ENCODE peak calls at places on chromosomes 5 and 9, in eight cellular contexts. Z is spleen, W is upper lobe of left lung, G is adrenal gland, H is lower leg skin, C is tibial nerve, Y is thyroid gland, M is breast epithelium. N is an unnamed sample.
A peak's percentile ranks its signal among the peaks of the same experiment; 100 is the strongest.

GRCh38 chr5:149073217-149073616 is 10.4 kb upstream of the SH3TC2 start:
- DNase-seq in Z (no peak), W (no peak), G (no peak), H (no peak), C (no peak), Y (no peak), M (no peak), N (no peak)

GRCh38 chr5:154740483-154740882 is 14.7 kb upstream of the LARP1 start:
- DNase-seq in Z (no peak), W (no peak), G (peak; percentile 89), H (no peak), C (no peak), Y (peak; percentile 75), M (no peak), N (no peak)

GRCh38 chr5:150295172-150295611 is 5.6 kb upstream of the CAMK2A start:
- DNase-seq in Z (no peak), W (peak; percentile 50), G (peak; percentile 72), H (peak; percentile 91), C (no peak), Y (peak; percentile 66), M (no peak), N (no peak)

GRCh38 chr5:169429044-169429443 is 128.1 kb upstream of the SLIT3 start:
- DNase-seq in Z (no peak), W (no peak), G (peak; percentile 67), H (no peak), C (no peak), Y (no peak), M (no peak), N (no peak)

GRCh38 chr9:110844121-110844520 is 175.5 kb downstream of the MUSK start:
- DNase-seq in Z (no peak), W (no peak), G (no peak), H (no peak), C (no peak), Y (no peak), M (no peak), N (no peak)

GRCh38 chr9:36818965-36819870 is 214.8 kb downstream of the PAX5 start:
- DNase-seq in Z (peak; percentile 65), W (no peak), G (no peak), H (peak; percentile 78), C (no peak), Y (no peak), M (no peak), N (no peak)

GRCh38 chr5:29485333-29485732 is 1708.2 kb upstream of the CDH6 start:
- DNase-seq in Z (no peak), W (no peak), G (no peak), H (no peak), C (no peak), Y (no peak), M (no peak), N (no peak)

GRCh38 chr9:125626187-125626586 is 80.8 kb downstream of the MAPKAP1 start:
- DNase-seq in Z (no peak), W (no peak), G (no peak), H (no peak), C (no peak), Y (no peak), M (no peak), N (no peak)

GRCh38 chr5:179380211-179381035 is 35.2 kb upstream of the ADAMTS2 start:
- DNase-seq in Z (no peak), W (no peak), G (peak; percentile 33), H (peak; percentile 59), C (no peak), Y (no peak), M (no peak), N (no peak)

GRCh38 chr5:73815631-73816030 is 189.6 kb downstream of the ARHGEF28 start:
- DNase-seq in Z (no peak), W (no peak), G (no peak), H (no peak), C (no peak), Y (no peak), M (no peak), N (no peak)

GRCh38 chr5:73814234-73814846 is 188.3 kb downstream of the ARHGEF28 start:
- DNase-seq in Z (no peak), W (no peak), G (no peak), H (no peak), C (no peak), Y (no peak), M (no peak), N (no peak)

GRCh38 chr5:73816656-73817420 is 190.8 kb downstream of the ARHGEF28 start:
- DNase-seq in Z (no peak), W (no peak), G (no peak), H (no peak), C (no peak), Y (no peak), M (no peak), N (no peak)

GRCh38 chr5:73812457-73812856 is 186.5 kb downstream of the ARHGEF28 start:
- DNase-seq in Z (no peak), W (no peak), G (no peak), H (no peak), C (no peak), Y (no peak), M (no peak), N (no peak)

DNA sequence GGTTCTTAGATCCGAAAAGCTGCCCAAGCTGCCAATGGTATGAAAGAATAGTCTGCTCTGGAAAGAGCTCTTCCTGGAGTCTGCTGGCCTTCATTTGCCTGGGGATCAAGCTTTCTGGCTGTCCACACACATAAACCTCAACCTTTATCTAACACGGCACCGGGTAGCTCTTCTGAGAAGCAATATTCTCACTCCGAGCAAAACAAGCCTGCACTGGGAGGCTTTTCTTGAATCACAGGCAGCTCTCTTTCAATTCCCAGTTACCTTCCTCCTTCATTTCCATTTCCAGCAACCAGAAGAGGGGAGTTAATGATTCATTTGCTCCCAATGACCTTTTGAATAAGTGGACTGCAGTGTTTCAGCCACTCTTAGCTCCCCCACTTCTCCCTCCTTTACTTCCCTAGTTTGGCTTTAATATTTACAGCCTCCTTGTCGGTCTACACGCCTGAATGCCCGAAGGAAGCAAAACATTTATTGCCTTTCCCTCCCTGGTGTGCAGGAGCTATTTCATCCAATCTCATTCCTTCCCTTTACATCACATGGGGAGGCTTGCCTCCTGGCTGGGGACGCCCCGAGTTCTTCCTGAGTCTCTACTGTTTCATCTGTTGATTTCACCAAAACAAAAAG is 187.1 kb downstream of the ARHGEF28 start:
- DNase-seq in Z (no peak), W (peak; percentile 34), G (no peak), H (no peak), C (no peak), Y (no peak), M (no peak), N (no peak)
- TF ChIP-seq POLR2A in Z (no peak), W (no peak), G (no peak), H (no peak), C (no peak), Y (no peak), M (no peak), N (no peak)

GRCh38 chr5:34586117-34586885 is 69.8 kb upstream of the RAI14 start:
- DNase-seq in Z (no peak), W (no peak), G (no peak), H (no peak), C (no peak), Y (no peak), M (no peak), N (no peak)
- H3K4me3 ChIP-seq in Z (no peak overlapping the region), W (no peak overlapping the region), G (no peak overlapping the region), H (no peak overlapping the region), C (no peak overlapping the region), Y (no peak overlapping the region), M (no peak overlapping the region), N (no peak overlapping the region)

GRCh38 chr9:137303893-137304382 is 1.9 kb upstream of the NRARP start:
- DNase-seq in Z (no peak), W (no peak), G (no peak), H (peak; percentile 86), C (no peak), Y (no peak), M (no peak), N (no peak)

GRCh38 chr9:137301086-137301947 is 754 bp downstream of the NRARP start:
- DNase-seq in Z (no peak), W (no peak), G (no peak), H (peak; percentile 85), C (no peak), Y (peak; percentile 52), M (no peak), N (no peak)

GRCh38 chr9:137300607-137301085 is 1.4 kb downstream of the NRARP start:
- DNase-seq in Z (no peak), W (no peak), G (no peak), H (no peak), C (no peak), Y (peak; percentile 65), M (no peak), N (no peak)

GRCh38 chr9:137303031-137303892 is 1.2 kb upstream of the NRARP start:
- DNase-seq in Z (no peak), W (no peak), G (no peak), H (peak; percentile 85), C (no peak), Y (no peak), M (no peak), N (no peak)

GRCh38 chr9:137302176-137303030 is at the start of gene NRARP:
- DNase-seq in Z (peak; percentile 96), W (peak; percentile 89), G (peak; percentile 91), H (peak; percentile 97), C (peak; percentile 68), Y (peak; percentile 90), M (peak; percentile 86), N (no peak)
- TF ChIP-seq POLR2A in Z (no peak), W (no peak), G (peak; percentile 31), H (no peak), C (no peak), Y (peak; percentile 44), M (no peak), N (no peak)

GRCh38 chr9:131469369-131469768 is 33.3 kb upstream of the POMT1 start:
- DNase-seq in Z (peak; percentile 27), W (no peak), G (peak; percentile 91), H (peak; percentile 59), C (no peak), Y (no peak), M (peak; percentile 41), N (no peak)

GRCh38 chr9:131467214-131467935 is 35.3 kb upstream of the POMT1 start:
- DNase-seq in Z (peak; percentile 50), W (no peak), G (peak; percentile 80), H (peak; percentile 85), C (no peak), Y (no peak), M (peak; percentile 52), N (no peak)

GRCh38 chr9:131461166-131461565 is 41.6 kb upstream of the POMT1 start:
- DNase-seq in Z (peak; percentile 19), W (no peak), G (no peak), H (no peak), C (no peak), Y (no peak), M (peak; percentile 31), N (no peak)

GRCh38 chr9:131468031-131468430 is 34.7 kb upstream of the POMT1 start:
- DNase-seq in Z (peak; percentile 2), W (no peak), G (no peak), H (peak; percentile 20), C (no peak), Y (no peak), M (no peak), N (no peak)

DNA sequence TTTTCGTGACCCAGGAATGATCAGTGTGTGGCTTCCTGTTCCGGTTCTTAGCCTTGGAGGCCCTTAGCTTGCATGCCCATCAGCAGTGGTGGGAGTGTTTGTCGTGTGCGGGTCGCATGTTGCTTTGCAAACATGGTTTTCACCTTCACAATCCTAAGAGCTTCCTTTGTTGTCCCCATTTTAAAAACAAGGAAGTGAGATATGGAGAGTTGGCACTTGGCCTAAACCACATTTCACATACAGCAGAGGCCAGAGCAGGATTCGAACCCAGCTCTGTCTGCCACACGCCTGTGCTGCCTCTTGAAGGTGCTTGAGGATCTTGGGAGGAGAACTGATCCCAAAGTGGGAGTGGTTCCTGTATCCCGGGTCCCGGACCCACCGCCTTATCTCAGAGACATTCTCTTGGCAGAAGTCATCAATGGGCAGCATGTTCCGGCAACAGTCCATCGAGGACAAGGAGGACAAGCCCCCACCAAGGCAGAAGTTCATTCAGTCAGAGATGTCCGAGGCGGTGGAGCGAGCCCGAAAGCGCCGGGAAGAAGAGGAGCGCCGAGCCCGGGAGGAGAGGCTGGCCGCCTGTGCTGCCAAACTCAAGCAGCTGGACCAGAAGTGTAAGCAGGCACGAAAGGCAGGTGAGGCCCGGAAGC is 38.2 kb upstream of the POMT1 start:
- DNase-seq in Z (peak; percentile 56), W (no peak), G (no peak), H (peak; percentile 76), C (no peak), Y (no peak), M (peak; percentile 30), N (no peak)
- H3K4me3 ChIP-seq in Z (no peak overlapping the region), W (no peak overlapping the region), G (no peak overlapping the region), H (no peak overlapping the region), C (no peak overlapping the region), Y (no peak overlapping the region), M (no peak overlapping the region), N (no peak overlapping the region)

N was measured in vagina.